ENCODE peak calls at places on chromosomes 4 and X, in ten cellular contexts. N, V, A, C, B, U, S, Q, R and D are unnamed samples.

GRCh38 chrX:69119122-69119521 is 46.1 kb downstream of the PJA1 start:
- DNase-seq in N (peak), V (no peak), A (no peak), C (no peak), B (no peak), U (no peak), S (no peak), Q (no peak), R (no peak), D (no peak)

GRCh38 chr4:88007304-88008132 is at the start of gene PKD2:
- DNase-seq in N (peak), V (peak), A (peak), C (peak), B (peak), U (peak), S (peak), Q (no peak), R (peak), D (peak)

GRCh38 chr4:121156822-121157769 is 7.0 kb downstream of the TNIP3 start:
- DNase-seq in N (peak), V (no peak), A (peak), C (peak), B (peak), U (peak), S (no peak), Q (no peak), R (peak), D (peak)

GRCh38 chr4:110190249-110190648 is 8.2 kb downstream of the ELOVL6 start:
- DNase-seq in N (no peak), V (no peak), A (no peak), C (no peak), B (no peak), U (no peak), S (no peak), Q (no peak), R (no peak), D (no peak)

GRCh38 chrX:13120017-13120416 is 75.6 kb upstream of the FAM9C start:
- DNase-seq in N (no peak), V (no peak), A (peak), C (peak), B (peak), U (peak), S (no peak), Q (peak), R (no peak), D (no peak)

GRCh38 chr4:56976283-56976877 is 1.0 kb downstream of the NOA1 start:
- DNase-seq in N (no peak), V (no peak), A (no peak), C (no peak), B (peak), U (no peak), S (no peak), Q (peak), R (peak), D (peak)

GRCh38 chr4:76993787-76994641 is 44.5 kb downstream of the SEPTIN11 start:
- DNase-seq in N (no peak), V (no peak), A (peak), C (no peak), B (no peak), U (no peak), S (no peak), Q (no peak), R (no peak), D (no peak)

GRCh38 chrX:40152173-40152705 is 54.5 kb upstream of the BCOR start:
- DNase-seq in N (no peak), V (peak), A (no peak), C (no peak), B (no peak), U (no peak), S (no peak), Q (no peak), R (no peak), D (no peak)

GRCh38 chr4:136025540-136025939 is 1506.8 kb downstream of the PCDH18 start:
- DNase-seq in N (no peak), V (no peak), A (no peak), C (no peak), B (no peak), U (no peak), S (no peak), Q (no peak), R (no peak), D (no peak)

GRCh38 chr4:77047037-77047436 is 28.8 kb downstream of the CCNI start:
- DNase-seq in N (no peak), V (no peak), A (no peak), C (peak), B (no peak), U (no peak), S (no peak), Q (peak), R (no peak), D (no peak)

GRCh38 chr4:112311516-112311915 is 14.3 kb downstream of the ALPK1 start:
- DNase-seq in N (no peak), V (no peak), A (no peak), C (no peak), B (no peak), U (no peak), S (no peak), Q (no peak), R (no peak), D (no peak)

GRCh38 chr4:4645743-4646142 is 103.9 kb upstream of the STX18 start:
- DNase-seq in N (no peak), V (no peak), A (no peak), C (no peak), B (no peak), U (no peak), S (no peak), Q (no peak), R (no peak), D (no peak)

GRCh38 chrX:31153475-31154047 is 81.7 kb upstream of the FTHL17 start:
- DNase-seq in N (no peak), V (no peak), A (no peak), C (no peak), B (no peak), U (no peak), S (no peak), Q (no peak), R (no peak), D (no peak)

GRCh38 chr4:4914059-4914820 is 54.8 kb downstream of the MSX1 start:
- DNase-seq in N (no peak), V (no peak), A (no peak), C (peak), B (no peak), U (no peak), S (no peak), Q (no peak), R (no peak), D (no peak)

GRCh38 chr4:112183252-112183651 is 38.0 kb downstream of the FAM241A start:
- DNase-seq in N (peak), V (no peak), A (no peak), C (peak), B (no peak), U (no peak), S (no peak), Q (no peak), R (no peak), D (no peak)

GRCh38 chrX:87338510-87338909 is 179.1 kb upstream of the KLHL4 start:
- DNase-seq in N (peak), V (no peak), A (no peak), C (peak), B (no peak), U (peak), S (no peak), Q (peak), R (no peak), D (no peak)

GRCh38 chrX:17441965-17442364 is 67.0 kb downstream of the NHS start:
- DNase-seq in N (no peak), V (no peak), A (no peak), C (peak), B (no peak), U (no peak), S (no peak), Q (no peak), R (no peak), D (no peak)

GRCh38 chr4:157014621-157015591 is 43.3 kb upstream of the PDGFC start:
- DNase-seq in N (no peak), V (no peak), A (no peak), C (peak), B (no peak), U (no peak), S (no peak), Q (no peak), R (no peak), D (no peak)

GRCh38 chr4:88735554-88735953 is 37.9 kb upstream of the NAP1L5 start:
- DNase-seq in N (no peak), V (no peak), A (no peak), C (peak), B (no peak), U (no peak), S (no peak), Q (no peak), R (no peak), D (no peak)

GRCh38 chrX:135194684-135195083 is 23.5 kb upstream of the CT55 start:
- DNase-seq in N (peak), V (no peak), A (no peak), C (no peak), B (no peak), U (no peak), S (no peak), Q (no peak), R (no peak), D (no peak)

GRCh38 chr4:15677507-15677988 is 4.1 kb upstream of the FAM200B start:
- DNase-seq in N (no peak), V (no peak), A (peak), C (peak), B (no peak), U (peak), S (no peak), Q (peak), R (no peak), D (peak)

GRCh38 chrX:45850775-45851433 is 650.2 kb upstream of the DIPK2B start:
- DNase-seq in N (peak), V (peak), A (peak), C (peak), B (no peak), U (peak), S (no peak), Q (peak), R (no peak), D (peak)

GRCh38 chr4:7769936-7770674 is 169.6 kb downstream of the AFAP1 start:
- DNase-seq in N (peak), V (peak), A (no peak), C (peak), B (no peak), U (peak), S (no peak), Q (peak), R (no peak), D (no peak)

GRCh38 chrX:87805829-87806490 is 288.4 kb downstream of the KLHL4 start:
- DNase-seq in N (no peak), V (no peak), A (no peak), C (no peak), B (no peak), U (no peak), S (no peak), Q (no peak), R (no peak), D (no peak)

GRCh38 chr4:24559889-24560288 is 24.5 kb downstream of the DHX15 start:
- DNase-seq in N (peak), V (no peak), A (no peak), C (peak), B (no peak), U (peak), S (no peak), Q (no peak), R (no peak), D (no peak)

GRCh38 chrX:64580605-64581004 is 185.4 kb upstream of the MTMR8 start:
- DNase-seq in N (no peak), V (no peak), A (no peak), C (no peak), B (no peak), U (no peak), S (no peak), Q (no peak), R (no peak), D (no peak)

GRCh38 chrX:23387826-23388225 is 53.2 kb downstream of the PTCHD1 start:
- DNase-seq in N (no peak), V (no peak), A (no peak), C (no peak), B (no peak), U (no peak), S (no peak), Q (no peak), R (no peak), D (no peak)

GRCh38 chr4:6567218-6567617 is 7.8 kb upstream of the MAN2B2 start:
- DNase-seq in N (no peak), V (no peak), A (no peak), C (no peak), B (no peak), U (no peak), S (no peak), Q (no peak), R (no peak), D (no peak)

GRCh38 chr4:152044341-152044740 is 283.5 kb upstream of the GATB start:
- DNase-seq in N (no peak), V (no peak), A (no peak), C (peak), B (no peak), U (no peak), S (no peak), Q (no peak), R (no peak), D (no peak)

GRCh38 chr4:152045781-152046571 is 285.2 kb upstream of the GATB start:
- DNase-seq in N (no peak), V (no peak), A (peak), C (no peak), B (no peak), U (peak), S (no peak), Q (peak), R (no peak), D (no peak)

GRCh38 chr4:152041304-152041703 is 280.5 kb upstream of the GATB start:
- DNase-seq in N (no peak), V (no peak), A (no peak), C (no peak), B (no peak), U (no peak), S (no peak), Q (no peak), R (no peak), D (no peak)

GRCh38 chr4:152047451-152047850 is 286.6 kb upstream of the GATB start:
- DNase-seq in N (no peak), V (no peak), A (no peak), C (no peak), B (no peak), U (no peak), S (no peak), Q (no peak), R (no peak), D (no peak)

DNA sequence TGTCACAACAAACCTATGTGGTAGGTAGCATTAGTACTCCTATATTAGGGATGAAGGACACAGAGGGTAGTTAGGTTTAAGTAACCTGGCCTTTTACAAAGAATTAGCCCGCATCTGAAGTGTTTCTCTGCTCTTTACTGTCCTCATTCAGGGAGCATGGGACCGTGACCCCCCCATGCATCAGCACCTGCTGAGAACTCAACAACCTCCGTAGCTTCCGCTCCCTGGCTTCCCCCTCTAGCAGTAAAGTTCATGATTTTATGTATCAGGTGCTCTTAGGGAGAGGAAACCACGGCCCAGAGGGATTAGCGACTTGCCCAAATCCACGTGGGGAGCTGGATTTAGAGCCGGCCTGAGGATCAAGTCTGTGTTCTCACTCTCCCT is 284.6 kb upstream of the GATB start:
- DNase-seq in N (no peak), V (no peak), A (no peak), C (no peak), B (no peak), U (no peak), S (no peak), Q (no peak), R (no peak), D (no peak)
- H3K4me3 ChIP-seq in N (no peak), V (no peak), A (no peak), C (no peak), B (no peak), U (no peak), S (peak), Q (peak), R (peak), D (no peak)

GRCh38 chr4:38670939-38671593 is 7.1 kb downstream of the KLF3 start:
- DNase-seq in N (peak), V (no peak), A (peak), C (no peak), B (no peak), U (no peak), S (no peak), Q (no peak), R (no peak), D (no peak)
- TF ChIP-seq POLR2A in N (no peak), V (no peak), A (no peak), C (no peak), B (peak), U (no peak), S (no peak), Q (no peak), R (no peak), D (no peak)

GRCh38 chr4:119025916-119026661 is 109.5 kb upstream of the MYOZ2 start:
- DNase-seq in N (peak), V (peak), A (no peak), C (peak), B (peak), U (peak), S (no peak), Q (no peak), R (no peak), D (peak)
- H3K4me3 ChIP-seq in N (peak), V (peak), A (no peak), C (no peak), B (no peak), U (peak), S (no peak), Q (no peak), R (peak), D (no peak)

GRCh38 chr4:3436798-3437581 is 4.8 kb upstream of the HGFAC start:
- DNase-seq in N (no peak), V (no peak), A (peak), C (peak), B (peak), U (peak), S (no peak), Q (no peak), R (no peak), D (no peak)
- TF ChIP-seq POLR2A in N (no peak), V (no peak), A (no peak), C (no peak), B (no peak), U (peak), S (no peak), Q (no peak), R (no peak), D (no peak)

GRCh38 chr4:114562176-114562904 is 36.3 kb upstream of the UGT8 start:
- DNase-seq in N (no peak), V (no peak), A (no peak), C (no peak), B (no peak), U (no peak), S (no peak), Q (no peak), R (no peak), D (no peak)
- H3K4me3 ChIP-seq in N (no peak), V (no peak), A (no peak), C (no peak), B (no peak), U (no peak), S (no peak), Q (no peak), R (no peak), D (no peak)

GRCh38 chr4:138241281-138242075 is 671 bp downstream of the SLC7A11 start:
- DNase-seq in N (peak), V (no peak), A (peak), C (peak), B (no peak), U (peak), S (no peak), Q (no peak), R (no peak), D (no peak)
- TF ChIP-seq POLR2A in N (no peak), V (no peak), A (no peak), C (no peak), B (no peak), U (peak), S (no peak), Q (no peak), R (no peak), D (no peak)

DNA sequence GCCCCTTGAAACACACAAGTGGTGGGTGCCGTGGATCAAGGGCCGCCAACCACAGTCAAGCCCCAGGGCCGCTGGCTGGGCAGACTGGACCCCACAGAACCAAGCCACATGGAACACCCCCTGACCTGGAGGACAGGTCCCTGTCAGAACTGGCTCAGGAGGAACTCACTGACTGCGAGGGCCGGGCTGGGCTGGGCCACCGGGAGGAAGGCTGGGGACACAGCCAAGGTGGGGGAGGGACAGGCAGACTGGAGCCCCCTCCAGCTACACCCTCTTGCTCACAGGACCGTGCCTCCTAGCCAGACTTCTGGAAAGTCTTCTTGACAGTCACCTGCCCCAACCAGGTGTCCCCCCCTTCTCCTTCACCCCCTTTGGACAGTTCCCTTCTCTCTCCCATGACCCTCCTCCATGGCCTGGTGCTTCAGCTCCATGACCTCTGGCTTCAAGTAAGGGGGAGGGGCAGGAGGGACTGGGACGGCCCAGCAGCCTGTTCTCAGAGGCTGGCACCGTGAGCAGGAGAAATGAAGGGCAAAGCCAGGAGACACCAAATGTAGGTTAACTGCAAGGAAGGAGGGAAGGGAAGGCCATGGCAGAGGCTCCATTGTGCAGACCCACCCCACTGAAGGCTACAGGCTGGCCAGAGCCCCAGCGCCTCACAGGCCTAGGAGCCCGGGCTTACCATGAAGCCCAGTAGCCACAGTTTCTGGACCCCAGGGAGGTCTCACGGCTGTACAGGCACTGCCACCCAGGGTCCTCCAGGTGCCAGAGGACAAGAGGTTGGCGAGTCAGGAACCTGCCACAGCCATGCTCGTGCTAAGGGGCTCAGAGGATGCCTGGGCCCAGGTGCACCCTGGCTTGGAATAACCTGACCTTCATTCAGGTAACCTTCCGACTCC is 22.6 kb upstream of the DUSP9 start:
- DNase-seq in N (no peak), V (peak), A (no peak), C (no peak), B (no peak), U (no peak), S (no peak), Q (peak), R (no peak), D (no peak)
- H3K4me3 ChIP-seq in N (no peak), V (no peak), A (no peak), C (no peak), B (no peak), U (no peak), S (no peak), Q (peak), R (no peak), D (no peak)